ENCODE peak calls at places on chromosomes 7 and 10, in eight cellular contexts. D is fibroblast of lung; K is breast epithelium; A is gastrocnemius medialis; U is dorsolateral prefrontal cortex; X is cardiac muscle cell; C is colonic mucosa; F is CD4-positive, alpha-beta T cell. O is an unnamed sample.

GRCh38 chr7:78769551-78770101 is 683.8 kb downstream of the MAGI2 start:
- DNase-seq in D (no peak), A (no peak), X (no peak), C (no peak), K (no peak), F (no peak), U (no peak), O (no peak)

GRCh38 chr7:80463272-80463920 is 48.5 kb downstream of the GNAT3 start:
- DNase-seq in K (no peak), C (no peak), X (peak; percentile 26), F (no peak), D (peak; percentile 25), U (no peak), A (no peak), O (no peak)

GRCh38 chr7:100374601-100375000 is 1.3 kb downstream of the PILRA start:
- DNase-seq in D (no peak), K (no peak), X (no peak), U (no peak), F (no peak), A (no peak), C (no peak), O (no peak)

GRCh38 chr7:103134866-103135554 is 13.9 kb downstream of the NAPEPLD start:
- DNase-seq in D (no peak), U (no peak), A (no peak), C (no peak), F (no peak), X (peak; percentile 85), K (no peak), O (no peak)

GRCh38 chr7:28144266-28144665 is 36.3 kb downstream of the JAZF1 start:
- DNase-seq in K (no peak), X (no peak), D (no peak), F (no peak), A (no peak), C (no peak), U (peak; percentile 52), O (no peak)

GRCh38 chr7:100483728-100484635 is at the start of gene NYAP1:
- DNase-seq in A (no peak), K (no peak), F (peak; percentile 60), D (peak; percentile 31), U (no peak), X (peak; percentile 64), C (peak; percentile 64), O (peak; percentile 78)

GRCh38 chr7:15560968-15561367 is 847 bp downstream of the AGMO start:
- DNase-seq in C (no peak), X (no peak), K (no peak), D (no peak), U (no peak), F (no peak), A (no peak), O (no peak)

GRCh38 chr10:79446451-79447020 is 1.1 kb upstream of the ZCCHC24 start:
- DNase-seq in F (peak; percentile 14), A (peak; percentile 71), U (no peak), X (peak; percentile 53), C (peak; percentile 63), K (peak; percentile 48), D (no peak), O (peak; percentile 63)

GRCh38 chr7:47950714-47951113 is 2.4 kb upstream of the PKD1L1 start:
- DNase-seq in F (no peak), K (peak; percentile 39), A (no peak), D (no peak), C (peak; percentile 70), U (no peak), X (peak; percentile 17), O (no peak)

GRCh38 chr10:13048762-13049161 is 47.2 kb upstream of the CCDC3 start:
- DNase-seq in F (no peak), D (no peak), U (no peak), K (no peak), A (no peak), C (no peak), X (no peak), O (no peak)

GRCh38 chr7:85186521-85187241 is at the start of gene SEMA3D:
- DNase-seq in K (peak; percentile 51), D (peak; percentile 85), F (no peak), C (peak; percentile 46), X (peak; percentile 90), U (peak; percentile 59), A (peak; percentile 10), O (peak; percentile 83)

GRCh38 chr7:135510603-135511183 is 791 bp upstream of the CNOT4 start:
- DNase-seq in C (peak; percentile 30), K (no peak), F (no peak), D (no peak), U (no peak), A (no peak), X (peak; percentile 32), O (no peak)

GRCh38 chr7:135274495-135275268 is 41.0 kb downstream of the STRA8 start:
- DNase-seq in C (peak; percentile 77), A (peak; percentile 40), D (peak; percentile 56), K (no peak), F (peak; percentile 54), U (no peak), X (peak; percentile 84), O (peak; percentile 88)

GRCh38 chr7:114789942-114790341 is 132.0 kb upstream of the MDFIC start:
- DNase-seq in U (no peak), D (peak; percentile 95), X (peak; percentile 65), F (no peak), A (no peak), K (no peak), C (no peak), O (no peak)

GRCh38 chr7:104548861-104549260 is 220.5 kb downstream of the LHFPL3 start:
- DNase-seq in X (no peak), U (no peak), C (no peak), F (no peak), A (no peak), D (no peak), K (no peak), O (no peak)
- TF ChIP-seq CTCF in X (no peak), U (peak; percentile 28), C (peak; percentile 25), F (no peak), A (no peak), D (no peak), K (no peak), O (peak; percentile 23)

GRCh38 chr7:140231779-140232491 is 55.2 kb upstream of the KDM7A start:
- DNase-seq in A (no peak), K (no peak), X (no peak), U (no peak), C (peak; percentile 77), D (no peak), F (no peak), O (peak; percentile 60)
- TF ChIP-seq CTCF in A (no peak), K (peak; percentile 9), X (peak; percentile 3), U (no peak), C (no peak), D (no peak), F (peak; percentile 42), O (no peak)

DNA sequence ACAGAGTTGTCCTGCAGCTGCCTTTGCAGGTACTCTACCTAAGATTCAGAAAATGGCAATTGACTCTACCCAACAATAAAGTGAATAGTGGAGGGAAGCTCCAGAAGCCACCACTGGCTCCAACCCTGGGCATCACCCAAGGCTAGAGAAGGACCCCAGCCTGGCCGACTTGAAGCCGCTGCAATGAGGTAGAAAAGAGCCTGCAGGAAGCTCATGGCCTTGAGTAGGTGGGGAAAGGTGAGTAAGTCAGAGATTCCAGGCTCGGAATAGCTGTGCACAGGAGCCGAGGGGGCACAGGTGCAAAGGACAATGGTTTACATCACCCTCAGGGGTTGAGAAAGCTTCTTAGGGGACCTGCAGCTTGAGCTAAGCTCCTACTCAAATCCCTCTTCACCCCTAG is 83.6 kb downstream of the AOAH start:
- DNase-seq in F (no peak), U (no peak), K (no peak), D (no peak), A (no peak), X (no peak), C (no peak), O (no peak)
- TF ChIP-seq CTCF in F (no peak), U (no peak), K (no peak), D (no peak), A (no peak), X (no peak), C (no peak), O (no peak)

GRCh38 chr10:19663344-19663743 is 152.9 kb upstream of the PLXDC2 start:
- DNase-seq in A (no peak), U (no peak), C (no peak), F (no peak), X (no peak), D (no peak), K (no peak), O (no peak)
- TF ChIP-seq CTCF in A (no peak), U (no peak), C (no peak), F (no peak), X (no peak), D (peak; percentile 15), K (no peak), O (no peak)

GRCh38 chr7:158140538-158141220 is 446.9 kb downstream of the PTPRN2 start:
- DNase-seq in C (no peak), A (no peak), D (no peak), K (no peak), F (no peak), U (no peak), X (no peak), O (no peak)

GRCh38 chr7:158141806-158142518 is 445.7 kb downstream of the PTPRN2 start:
- DNase-seq in A (no peak), F (no peak), K (no peak), U (no peak), X (no peak), D (no peak), C (no peak), O (no peak)

GRCh38 chr7:158142657-158143056 is 445.0 kb downstream of the PTPRN2 start:
- DNase-seq in C (no peak), X (no peak), K (no peak), F (no peak), U (no peak), D (no peak), A (no peak), O (no peak)

GRCh38 chr7:158139499-158139898 is 448.1 kb downstream of the PTPRN2 start:
- DNase-seq in U (no peak), A (no peak), K (no peak), D (no peak), X (no peak), C (no peak), F (no peak), O (no peak)

GRCh38 chr7:158141221-158141582 is 446.4 kb downstream of the PTPRN2 start:
- DNase-seq in A (no peak), D (no peak), K (no peak), X (no peak), C (no peak), F (no peak), U (no peak), O (no peak)
- TF ChIP-seq CTCF in A (no peak), D (no peak), K (no peak), X (no peak), C (no peak), F (no peak), U (no peak), O (no peak)

DNA sequence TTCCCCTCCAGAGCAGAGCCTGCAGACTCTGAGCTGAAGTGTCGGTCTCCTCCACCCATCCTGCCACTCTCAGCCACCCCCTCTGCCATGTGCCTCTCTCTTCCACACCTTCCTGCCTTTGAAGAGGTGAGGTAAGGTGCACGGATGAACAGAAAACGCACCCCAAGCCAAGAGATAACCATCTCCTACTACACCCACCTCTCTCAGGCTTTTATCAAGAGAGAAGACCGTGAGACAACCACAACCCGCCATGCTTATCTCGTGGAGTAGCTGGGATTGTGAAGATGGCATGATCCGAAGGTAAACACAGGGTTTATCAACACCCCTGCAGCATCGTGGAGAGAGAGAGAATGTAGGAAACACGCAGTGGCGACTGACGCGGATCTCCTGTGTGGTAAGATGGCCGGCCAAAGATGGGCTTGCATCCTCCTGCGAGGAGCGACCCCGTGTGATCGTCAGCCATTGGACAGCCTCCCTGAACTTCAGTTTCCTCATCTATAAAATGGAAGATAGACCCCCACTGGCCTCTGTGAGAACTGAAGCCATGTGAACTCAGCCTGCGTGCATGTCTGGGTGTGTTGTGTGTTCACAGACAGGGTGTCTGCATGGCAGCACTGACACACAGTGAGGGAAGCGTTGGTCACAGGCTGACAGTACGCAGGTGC is 219.0 kb downstream of the DIP2C start:
- DNase-seq in C (no peak), X (no peak), A (no peak), F (peak; percentile 32), K (no peak), U (no peak), D (no peak), O (no peak)
- TF ChIP-seq CTCF in C (no peak), X (no peak), A (no peak), F (peak; percentile 45), K (no peak), U (no peak), D (no peak), O (no peak)

O was measured in Peyer's patch.